ENCODE peak calls at places on chromosome 19, in seven cellular contexts. M is SK-N-SH, T is A549, F is H1, K is IMR-90, E is K562, S is GM12878. A is an unnamed sample.
A peak's percentile ranks its signal among the peaks of the same experiment; 100 is the strongest.

GRCh38 chr19:12959482-12959881 is 2.5 kb upstream of the GADD45GIP1 start:
- DNase-seq in M (no peak), T (no peak), F (no peak), K (no peak), E (no peak), S (no peak), A (no peak)

GRCh38 chr19:58328999-58329398 is 2.2 kb downstream of the ZSCAN22 start:
- DNase-seq in M (peak; percentile 61), T (peak; percentile 44), F (peak; percentile 27), K (no peak), E (peak; percentile 45), S (no peak), A (no peak)

GRCh38 chr19:3302755-3303154 is 63.6 kb upstream of the NFIC start:
- DNase-seq in M (no peak), T (peak; percentile 68), F (no peak), K (no peak), E (no peak), S (no peak), A (no peak)

GRCh38 chr19:38657633-38658222 is 10.3 kb downstream of the ACTN4 start:
- DNase-seq in M (no peak), T (peak; percentile 95), F (no peak), K (peak; percentile 89), E (no peak), S (no peak), A (no peak)

GRCh38 chr19:40813182-40813581 is 14.2 kb downstream of the EGLN2 start:
- DNase-seq in M (no peak), T (no peak), F (no peak), K (no peak), E (no peak), S (no peak), A (no peak)

GRCh38 chr19:58056261-58056660 is 2.8 kb upstream of the ZNF135 start:
- DNase-seq in M (no peak), T (no peak), F (no peak), K (no peak), E (no peak), S (no peak), A (no peak)

GRCh38 chr19:27776524-27776923 is 1436.4 kb downstream of the UQCRFS1 start:
- DNase-seq in M (no peak), T (no peak), F (no peak), K (no peak), E (peak; percentile 9), S (no peak), A (no peak)

GRCh38 chr19:4334929-4335833 is 3.4 kb downstream of the STAP2 start:
- DNase-seq in M (no peak), T (no peak), F (no peak), K (no peak), E (no peak), S (no peak), A (no peak)

GRCh38 chr19:34662919-34663318 is 14.0 kb downstream of the SCGB2B2 start:
- DNase-seq in M (peak; percentile 68), T (peak; percentile 70), F (peak; percentile 19), K (no peak), E (peak; percentile 37), S (no peak), A (peak; percentile 51)

GRCh38 chr19:44869728-44870470 is 21.2 kb upstream of the TOMM40 start:
- DNase-seq in M (no peak), T (no peak), F (no peak), K (peak; percentile 84), E (no peak), S (no peak), A (no peak)

GRCh38 chr19:50162988-50163387 is at the start of gene IZUMO2:
- DNase-seq in M (no peak), T (no peak), F (no peak), K (no peak), E (peak; percentile 29), S (no peak), A (no peak)

GRCh38 chr19:46435009-46435408 is 6.3 kb upstream of the PNMA8C start:
- DNase-seq in M (no peak), T (no peak), F (no peak), K (no peak), E (no peak), S (no peak), A (no peak)

GRCh38 chr19:16886305-16886880 is 2.4 kb upstream of the F2RL3 start:
- DNase-seq in M (no peak), T (peak; percentile 50), F (no peak), K (peak; percentile 46), E (no peak), S (no peak), A (peak; percentile 52)

GRCh38 chr19:8161135-8161646 is 11.8 kb upstream of the FBN3 start:
- DNase-seq in M (peak; percentile 40), T (peak; percentile 58), F (no peak), K (no peak), E (peak; percentile 81), S (peak; percentile 39), A (peak; percentile 65)

GRCh38 chr19:55014714-55015113 is 23.4 kb downstream of the GP6 start:
- DNase-seq in M (peak; percentile 50), T (no peak), F (no peak), K (no peak), E (no peak), S (no peak), A (no peak)

GRCh38 chr19:49213791-49214190 is 56.2 kb downstream of the TRPM4 start:
- DNase-seq in M (no peak), T (peak; percentile 53), F (no peak), K (no peak), E (peak; percentile 69), S (no peak), A (no peak)

GRCh38 chr19:40718774-40719391 is 2.0 kb downstream of the ITPKC start:
- DNase-seq in M (no peak), T (peak; percentile 68), F (no peak), K (peak; percentile 40), E (peak; percentile 67), S (peak; percentile 8), A (peak; percentile 79)

GRCh38 chr19:43450545-43450997 is 14.8 kb downstream of the LYPD3 start:
- DNase-seq in M (no peak), T (no peak), F (no peak), K (peak; percentile 79), E (no peak), S (no peak), A (no peak)

GRCh38 chr19:10431943-10432735 is 11.8 kb downstream of the PDE4A start:
- DNase-seq in M (peak; percentile 68), T (no peak), F (no peak), K (no peak), E (peak; percentile 90), S (no peak), A (no peak)

DNA sequence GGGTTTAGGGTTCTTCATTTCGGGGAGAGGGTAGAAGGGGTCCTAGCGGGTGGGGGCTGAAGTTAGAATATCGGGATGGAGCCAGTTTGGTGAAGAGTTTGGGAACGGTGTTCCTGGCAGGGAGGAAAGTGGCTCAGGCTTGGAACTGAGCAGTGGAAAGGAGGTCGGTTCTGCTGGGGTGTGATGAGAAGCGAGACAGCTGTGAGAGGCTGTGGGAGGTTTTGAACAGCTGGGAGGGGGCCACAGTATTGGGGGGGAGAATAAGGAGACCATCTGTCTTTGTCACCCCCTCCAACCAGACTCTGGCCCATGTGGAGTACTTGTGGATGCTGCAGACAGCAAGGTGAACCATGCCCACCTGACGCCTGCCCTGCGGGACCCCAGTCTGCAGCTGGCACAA is 1.0 kb upstream of the TM6SF2 start:
- DNase-seq in M (peak; percentile 19), T (no peak), F (no peak), K (no peak), E (no peak), S (no peak), A (no peak)
- TF ChIP-seq RFX5 in M (no peak), T (no peak), F (no peak), K (no peak), E (no peak), S (no peak), A (no peak)

DNA sequence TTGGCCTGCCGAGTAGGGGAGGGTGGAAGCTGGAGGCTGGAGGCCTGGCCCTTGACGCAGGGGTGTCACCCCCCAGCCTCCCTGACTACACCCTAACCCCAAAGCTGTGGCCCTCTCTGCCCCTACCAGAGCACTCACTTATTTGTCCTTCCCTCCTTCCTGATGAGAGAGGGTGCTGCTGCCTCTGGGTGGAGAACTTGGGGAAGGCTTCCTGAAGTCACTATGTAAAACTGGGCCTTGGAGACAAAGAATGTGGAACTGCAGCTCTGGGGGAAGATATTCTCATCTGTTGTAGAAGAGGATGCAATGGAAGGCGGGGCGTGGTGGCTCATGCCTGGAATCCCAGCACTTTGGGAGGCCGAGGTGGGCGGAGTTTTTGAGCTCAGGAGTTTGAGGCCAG is 485.2 kb downstream of the ZNF536 start:
- DNase-seq in M (no peak), T (no peak), F (no peak), K (no peak), E (no peak), S (no peak), A (no peak)
- TF ChIP-seq RFX5 in M (no peak), T (no peak), F (no peak), K (no peak), E (no peak), S (no peak), A (no peak)

GRCh38 chr19:1767464-1767933 is 14.2 kb downstream of the ONECUT3 start:
- DNase-seq in M (peak; percentile 96), T (no peak), F (no peak), K (no peak), E (peak; percentile 94), S (no peak), A (no peak)

GRCh38 chr19:1768918-1769644 is 15.8 kb downstream of the ONECUT3 start:
- DNase-seq in M (no peak), T (no peak), F (no peak), K (no peak), E (no peak), S (no peak), A (no peak)

GRCh38 chr19:1769645-1769985 is 16.3 kb downstream of the ONECUT3 start:
- DNase-seq in M (no peak), T (no peak), F (no peak), K (no peak), E (no peak), S (no peak), A (no peak)

GRCh38 chr19:1766800-1767352 is 13.6 kb downstream of the ONECUT3 start:
- DNase-seq in M (no peak), T (no peak), F (no peak), K (no peak), E (peak; percentile 79), S (no peak), A (no peak)

DNA sequence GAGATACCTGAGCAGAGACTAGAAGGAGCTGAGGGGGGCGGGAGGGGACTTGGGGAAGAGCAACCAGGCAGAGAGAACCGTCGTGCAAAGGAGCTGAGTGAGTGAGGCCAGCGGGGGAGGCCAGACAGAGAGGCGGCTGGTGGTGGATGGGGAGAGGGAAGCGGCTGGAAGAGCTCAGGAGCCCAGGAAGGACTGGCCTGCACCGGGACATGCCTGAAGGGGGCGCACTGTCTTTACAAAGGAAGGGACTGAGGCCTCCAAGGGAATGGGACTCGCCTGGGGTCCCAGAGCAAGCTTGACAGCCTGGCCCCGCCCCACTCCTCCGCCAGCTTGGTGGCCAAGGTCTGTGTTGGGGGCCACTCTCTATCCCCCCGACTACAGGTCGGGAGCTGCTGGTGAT is 14.9 kb downstream of the ONECUT3 start:
- DNase-seq in M (peak; percentile 58), T (no peak), F (no peak), K (no peak), E (peak; percentile 67), S (no peak), A (peak; percentile 16)
- TF ChIP-seq RFX5 in M (no peak), T (no peak), F (no peak), K (no peak), E (no peak), S (no peak), A (no peak)

DNA sequence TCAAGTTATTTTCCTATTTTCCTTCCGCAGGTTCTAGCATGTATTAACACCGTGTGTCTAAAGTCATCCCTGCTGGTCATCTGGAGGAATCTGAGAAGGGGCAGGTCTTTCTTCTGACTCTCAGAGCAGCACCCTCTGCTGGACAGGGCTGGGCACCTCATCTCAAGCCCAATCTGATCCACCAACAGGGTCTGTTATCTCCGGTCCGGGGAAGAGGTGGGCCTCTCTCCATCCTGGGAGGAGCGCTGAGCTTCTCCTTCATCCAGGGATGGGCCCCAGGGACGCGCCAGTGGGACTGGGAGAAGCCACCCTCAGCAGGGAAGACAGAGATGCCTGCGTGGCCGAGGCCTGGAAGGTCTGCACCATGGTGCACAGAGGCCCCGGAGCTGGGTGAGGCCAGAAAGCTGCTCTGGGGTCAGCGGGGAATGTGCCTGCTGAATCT is 26.0 kb upstream of the ZNF331 start:
- DNase-seq in M (peak; percentile 79), T (peak; percentile 69), F (peak; percentile 59), K (peak; percentile 65), E (peak; percentile 62), S (no peak), A (peak; percentile 71)
- TF ChIP-seq RFX5 in M (no peak), T (no peak), F (no peak), K (no peak), E (no peak), S (no peak), A (no peak)